ENCODE peak calls at places on chromosomes 5 and 9, in ten cellular contexts. F is GM23338, J is A549, O is PC-3, Z is astrocyte, V is HCT116, K is H1, G is hepatocyte, R is PC-9, L is mesenchymal stem cell. E is an unnamed sample.

GRCh38 chr9:104784098-104784497 is 20.2 kb downstream of the NIPSNAP3B start:
- DNase-seq in G (no peak), R (no peak), K (no peak), O (no peak), L (no peak), F (no peak), J (no peak), Z (no peak), V (no peak), E (no peak)

GRCh38 chr5:72658161-72658560 is 151.0 kb upstream of the ZNF366 start:
- DNase-seq in F (no peak), R (peak; percentile 74), V (no peak), G (no peak), O (peak; percentile 27), L (no peak), Z (no peak), K (no peak), J (no peak), E (no peak)

GRCh38 chr5:76810236-76810635 is 8.6 kb upstream of the F2RL1 start:
- DNase-seq in L (no peak), G (no peak), O (no peak), R (no peak), J (no peak), K (no peak), V (no peak), Z (no peak), F (no peak), E (no peak)

GRCh38 chr9:3876553-3876952 is 350.8 kb upstream of the RFX3 start:
- DNase-seq in O (no peak), Z (no peak), V (no peak), F (no peak), G (no peak), K (no peak), R (no peak), J (no peak), L (no peak), E (no peak)

GRCh38 chr5:16934123-16934522 is 2.0 kb downstream of the MYO10 start:
- DNase-seq in F (peak; percentile 92), J (peak; percentile 84), O (peak; percentile 96), V (peak; percentile 63), G (peak; percentile 87), Z (no peak), K (peak; percentile 51), R (peak; percentile 92), L (peak; percentile 84), E (peak; percentile 97)

GRCh38 chr9:39588056-39588814 is 232.8 kb downstream of the SPATA31A1 start:
- DNase-seq in O (no peak), G (peak; percentile 6), Z (no peak), K (no peak), V (no peak), J (peak; percentile 1), F (no peak), L (no peak), R (no peak), E (peak; percentile 15)

GRCh38 chr9:68627104-68627503 is 77.9 kb upstream of the PIP5K1B start:
- DNase-seq in R (no peak), L (no peak), G (no peak), V (no peak), Z (no peak), K (no peak), O (no peak), J (no peak), F (no peak), E (no peak)

GRCh38 chr5:34923694-34924461 is 5.5 kb upstream of the DNAJC21 start:
- DNase-seq in J (peak; percentile 72), O (peak; percentile 97), R (peak; percentile 60), K (no peak), V (peak; percentile 74), L (peak; percentile 93), Z (peak; percentile 85), G (peak; percentile 63), F (no peak), E (peak; percentile 90)

GRCh38 chr5:6319116-6319515 is 59.2 kb downstream of the MED10 start:
- DNase-seq in V (no peak), G (no peak), Z (no peak), O (peak; percentile 84), J (no peak), R (no peak), L (no peak), F (no peak), K (no peak), E (no peak)

DNA sequence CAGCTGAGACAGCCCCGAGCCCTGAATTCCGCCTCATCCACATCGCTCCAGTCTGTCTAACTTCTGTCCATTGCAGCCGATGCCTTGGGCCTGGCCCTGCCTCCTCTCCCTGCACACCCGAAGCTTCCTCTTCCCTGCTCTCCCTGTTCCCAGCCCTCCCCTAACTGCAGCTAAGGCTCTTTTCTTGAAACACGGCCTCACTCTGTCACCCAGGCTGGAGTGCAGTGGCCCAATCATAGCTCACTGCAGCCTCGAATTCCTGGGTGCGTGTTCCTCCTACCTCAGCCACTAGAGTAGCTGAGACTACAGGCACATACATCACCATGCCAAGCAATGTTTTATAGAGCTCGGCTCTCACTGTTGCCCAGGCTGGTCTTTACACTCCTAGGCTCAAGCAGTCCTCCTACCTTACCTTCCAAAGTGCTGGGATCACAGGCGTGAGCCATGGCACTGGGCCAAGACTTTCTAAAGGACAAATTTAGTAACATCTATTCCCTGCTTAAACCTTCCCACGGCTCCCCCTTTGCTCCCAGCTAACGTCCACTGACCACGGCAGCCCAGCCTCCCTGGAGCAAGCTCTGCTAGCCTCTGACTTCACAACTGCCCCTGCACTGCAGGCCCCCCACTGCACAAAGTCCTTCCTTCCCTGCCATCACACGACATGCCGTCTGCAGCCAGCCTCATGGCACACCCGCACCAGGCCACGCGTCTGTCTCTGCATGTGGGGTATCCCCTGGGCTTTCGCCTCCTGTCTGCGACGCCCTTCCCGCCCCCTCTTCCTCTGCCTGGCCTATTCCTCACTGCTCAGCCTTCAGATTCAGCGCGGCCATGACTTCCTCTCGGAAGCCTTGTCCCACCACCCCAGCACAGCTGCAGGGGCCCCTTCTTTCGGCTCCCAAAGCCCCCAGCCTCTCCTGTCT is 28.6 kb downstream of the LAMC3 start:
- DNase-seq in G (peak; percentile 31), K (no peak), F (no peak), Z (no peak), J (no peak), R (no peak), L (no peak), V (no peak), O (no peak), E (peak; percentile 73)
- H3K4me2 ChIP-seq in G (no peak overlapping the region), K (no peak overlapping the region), F (no peak overlapping the region), Z (no peak overlapping the region), J (no peak overlapping the region), R (no peak overlapping the region), L (no peak overlapping the region), V (no peak overlapping the region), O (no peak overlapping the region), E (no peak overlapping the region)

GRCh38 chr5:181164076-181164952 is 16.9 kb downstream of the OR2V2 start:
- DNase-seq in L (peak; percentile 36), G (no peak), R (no peak), F (peak; percentile 65), K (no peak), J (peak; percentile 50), O (no peak), V (no peak), Z (no peak), E (no peak)
- H3K4me3 ChIP-seq in L (no peak overlapping the region), G (no peak overlapping the region), R (no peak overlapping the region), F (peak overlapping the region; percentile 84), K (peak overlapping the region; percentile 47), J (peak overlapping the region; percentile 50), O (no peak overlapping the region), V (no peak overlapping the region), Z (no peak overlapping the region), E (peak overlapping the region; percentile 51)

GRCh38 chr9:121748080-121748479 is 96.6 kb downstream of the DAB2IP start:
- DNase-seq in F (no peak), V (no peak), G (no peak), L (no peak), Z (no peak), J (no peak), K (no peak), R (no peak), O (no peak), E (peak; percentile 96)

GRCh38 chr9:121750259-121750714 is 98.9 kb downstream of the DAB2IP start:
- DNase-seq in F (no peak), G (no peak), Z (no peak), L (no peak), K (no peak), J (no peak), O (no peak), R (no peak), V (no peak), E (no peak)

GRCh38 chr9:121749614-121750013 is 98.2 kb downstream of the DAB2IP start:
- DNase-seq in R (no peak), Z (no peak), O (no peak), K (no peak), L (no peak), G (no peak), F (no peak), J (no peak), V (no peak), E (no peak)

GRCh38 chr9:121750715-121751623 is 99.5 kb downstream of the DAB2IP start:
- DNase-seq in L (no peak), J (no peak), R (peak; percentile 28), F (no peak), K (no peak), V (peak; percentile 57), Z (no peak), O (no peak), G (no peak), E (no peak)

GRCh38 chr9:121748727-121749546 is 97.5 kb downstream of the DAB2IP start:
- DNase-seq in J (no peak), Z (no peak), K (no peak), R (no peak), V (no peak), O (no peak), F (no peak), L (no peak), G (no peak), E (peak; percentile 97)
- H3K4me2 ChIP-seq in J (no peak overlapping the region), Z (no peak overlapping the region), K (no peak overlapping the region), R (no peak overlapping the region), V (peak overlapping the region; percentile 60), O (no peak overlapping the region), F (no peak overlapping the region), L (no peak overlapping the region), G (no peak overlapping the region), E (peak overlapping the region; percentile 34)

GRCh38 chr9:70044450-70045307 is 1.0 kb downstream of the MAMDC2 start:
- DNase-seq in F (peak; percentile 66), V (no peak), J (peak; percentile 15), Z (peak; percentile 52), K (no peak), O (no peak), R (peak; percentile 42), L (peak; percentile 67), G (peak; percentile 54), E (peak; percentile 90)

GRCh38 chr9:70043285-70043684 is 363 bp upstream of the MAMDC2 start:
- DNase-seq in L (no peak), J (no peak), F (peak; percentile 90), Z (no peak), R (no peak), V (no peak), K (no peak), G (no peak), O (no peak), E (no peak)

GRCh38 chr9:70042461-70043215 is 1.0 kb upstream of the MAMDC2 start:
- DNase-seq in R (no peak), V (no peak), O (no peak), K (no peak), L (no peak), Z (no peak), F (no peak), G (no peak), J (no peak), E (peak; percentile 39)

GRCh38 chr9:70045452-70045851 is 1.8 kb downstream of the MAMDC2 start:
- DNase-seq in G (no peak), L (no peak), O (no peak), J (no peak), F (no peak), R (no peak), K (no peak), V (no peak), Z (no peak), E (peak; percentile 25)

GRCh38 chr9:70043689-70044449 is at the start of gene MAMDC2:
- DNase-seq in K (no peak), O (no peak), V (no peak), G (peak; percentile 58), F (peak; percentile 73), L (peak; percentile 45), Z (peak; percentile 36), R (peak; percentile 39), J (no peak), E (peak; percentile 87)
- H3K4me3 ChIP-seq in K (peak within 1 kb of the TSS; percentile 62), O (no peak within 1 kb of the TSS), V (peak within 1 kb of the TSS; percentile 43), G (no peak within 1 kb of the TSS), F (peak within 1 kb of the TSS; percentile 84), L (peak within 1 kb of the TSS; percentile 68), Z (peak within 1 kb of the TSS; percentile 73), R (peak within 1 kb of the TSS; percentile 66), J (peak within 1 kb of the TSS; percentile 48), E (peak within 1 kb of the TSS; percentile 72)

E was measured in osteoblast.